ENCODE peak calls at places on chromosomes 11 and 22, in seven cellular contexts. K is activated T-helper 1 cell treated with anti-CD3 and anti-CD28 coated beads, Interleukin-12 subunit alpha, Interleukin-12 subunit beta, Interleukin-2, Interleukin-4 antibody, amounts not matched to agents 30 ng/mL and 10 ng/mL and 1 ng/mL, durations not matched to agents 14 hours and 24 hours and 36 hours; J is transverse colon; O is retina; H is non-pigmented ciliary epithelial cell; W is germinal center; T is kidney tubule cell. Q is an unnamed sample.
A peak's percentile ranks its signal among the peaks of the same experiment; 100 is the strongest.

GRCh38 chr11:120195601-120196289 is 15.1 kb upstream of the OAF start:
- DNase-seq in K (no peak), J (no peak), O (peak; percentile 73), H (no peak), W (no peak), T (no peak), Q (no peak)

GRCh38 chr11:123235117-123235686 is 40.2 kb upstream of the CLMP start:
- DNase-seq in K (no peak), J (peak; percentile 50), O (no peak), H (no peak), W (peak; percentile 17), T (peak; percentile 34), Q (no peak)

GRCh38 chr11:84142411-84142810 is 856.2 kb upstream of the CCDC90B start:
- DNase-seq in K (no peak), J (no peak), O (no peak), H (no peak), W (no peak), T (no peak), Q (no peak)

GRCh38 chr11:30488304-30488998 is 97.7 kb downstream of the MPPED2 start:
- DNase-seq in K (no peak), J (peak; percentile 60), O (no peak), H (peak; percentile 26), W (no peak), T (no peak), Q (no peak)

GRCh38 chr22:25014896-25015755 is 62.6 kb downstream of the KIAA1671 start:
- DNase-seq in K (no peak), J (no peak), O (no peak), H (no peak), W (no peak), T (no peak), Q (no peak)

GRCh38 chr11:77473801-77474508 is at the start of gene PAK1:
- DNase-seq in K (peak; percentile 81), J (peak; percentile 96), O (peak; percentile 85), H (peak; percentile 38), W (peak; percentile 82), T (peak; percentile 92), Q (peak; percentile 37)

GRCh38 chr11:86990520-86990919 is 35.3 kb upstream of the FZD4 start:
- DNase-seq in K (no peak), J (no peak), O (no peak), H (peak; percentile 52), W (no peak), T (peak; percentile 91), Q (peak; percentile 73)

GRCh38 chr22:22111267-22111751 is 128.7 kb upstream of the TOP3B start:
- DNase-seq in K (peak; percentile 57), J (no peak), O (no peak), H (peak; percentile 71), W (peak; percentile 47), T (peak; percentile 94), Q (peak; percentile 76)

GRCh38 chr11:111939836-111940604 is 2.9 kb downstream of the DIXDC1 start:
- DNase-seq in K (no peak), J (no peak), O (peak; percentile 65), H (peak; percentile 82), W (no peak), T (peak; percentile 86), Q (no peak)

GRCh38 chr22:19631899-19632670 is 82.2 kb upstream of the SEPTIN5 start:
- DNase-seq in K (no peak), J (no peak), O (peak; percentile 66), H (no peak), W (peak; percentile 36), T (peak; percentile 9), Q (no peak)

GRCh38 chr11:123527526-123527925 is 97.5 kb downstream of the GRAMD1B start:
- DNase-seq in K (no peak), J (no peak), O (no peak), H (no peak), W (no peak), T (no peak), Q (no peak)

GRCh38 chr11:7572001-7572712 is 58.4 kb downstream of the PPFIBP2 start:
- DNase-seq in K (no peak), J (no peak), O (no peak), H (no peak), W (no peak), T (no peak), Q (no peak)

GRCh38 chr22:49368976-49369725 is 458.5 kb downstream of the BRD1 start:
- DNase-seq in K (no peak), J (no peak), O (no peak), H (no peak), W (no peak), T (no peak), Q (no peak)

GRCh38 chr11:69492201-69492991 is 10.9 kb downstream of the LINC01488 start:
- DNase-seq in K (no peak), J (no peak), O (no peak), H (peak; percentile 6), W (no peak), T (no peak), Q (no peak)

GRCh38 chr22:45771711-45772110 is 100.1 kb downstream of the ATXN10 start:
- DNase-seq in K (no peak), J (no peak), O (no peak), H (no peak), W (no peak), T (no peak), Q (no peak)

Q was measured in epithelial cell of proximal tubule.